ENCODE peak calls at places on chromosomes 1 and 21, in six cellular contexts. E, F, X, T, K and M are unnamed samples.

GRCh38 chr1:24987875-24988559 is 57.9 kb upstream of the RUNX3 start:
- DNase-seq in E (peak), F (no peak), X (no peak), T (no peak), K (no peak), M (no peak)

GRCh38 chr1:224169876-224170275 is 13.2 kb upstream of the DEGS1 start:
- DNase-seq in E (no peak), F (no peak), X (no peak), T (no peak), K (no peak), M (no peak)

GRCh38 chr1:207240325-207241095 is 81.0 kb upstream of the CD55 start:
- DNase-seq in E (no peak), F (peak), X (no peak), T (no peak), K (peak), M (no peak)

GRCh38 chr1:150127868-150128267 is 21.8 kb upstream of the PLEKHO1 start:
- DNase-seq in E (no peak), F (no peak), X (no peak), T (no peak), K (no peak), M (no peak)

GRCh38 chr1:98112631-98113030 is 191.8 kb upstream of the DPYD start:
- DNase-seq in E (no peak), F (no peak), X (no peak), T (no peak), K (no peak), M (no peak)

GRCh38 chr1:27122652-27123051 is 32.3 kb downstream of the SLC9A1 start:
- DNase-seq in E (no peak), F (peak), X (peak), T (peak), K (peak), M (peak)

GRCh38 chr1:31203215-31203614 is 36.5 kb downstream of the NKAIN1 start:
- DNase-seq in E (no peak), F (no peak), X (no peak), T (no peak), K (no peak), M (no peak)

GRCh38 chr1:9127395-9128160 is 1.3 kb downstream of the GPR157 start:
- DNase-seq in E (no peak), F (no peak), X (no peak), T (no peak), K (no peak), M (no peak)

GRCh38 chr1:27045973-27046558 is 33.4 kb upstream of the TENT5B start:
- DNase-seq in E (no peak), F (peak), X (peak), T (peak), K (peak), M (peak)

GRCh38 chr1:96598416-96599168 is 123.0 kb upstream of the PTBP2 start:
- DNase-seq in E (no peak), F (no peak), X (no peak), T (no peak), K (no peak), M (no peak)

GRCh38 chr1:226476657-226477319 is 68.9 kb upstream of the PARP1 start:
- DNase-seq in E (no peak), F (no peak), X (no peak), T (peak), K (no peak), M (no peak)
- TF ChIP-seq MYC in E (no peak), F (no peak), X (no peak), T (no peak), K (no peak), M (no peak)

GRCh38 chr1:15797614-15798390 is 9.6 kb downstream of the UQCRHL start:
- DNase-seq in E (no peak), F (peak), X (no peak), T (peak), K (no peak), M (peak)
- TF ChIP-seq MYC in E (no peak), F (no peak), X (no peak), T (no peak), K (no peak), M (no peak)

GRCh38 chr21:34335316-34335715 is 28.5 kb upstream of the KCNE2 start:
- DNase-seq in E (no peak), F (no peak), X (no peak), T (no peak), K (no peak), M (no peak)

GRCh38 chr21:34330055-34330454 is 33.8 kb upstream of the KCNE2 start:
- DNase-seq in E (no peak), F (no peak), X (peak), T (no peak), K (no peak), M (peak)

GRCh38 chr21:34336756-34337391 is 26.9 kb upstream of the KCNE2 start:
- DNase-seq in E (no peak), F (peak), X (no peak), T (no peak), K (no peak), M (no peak)

GRCh38 chr21:34336245-34336644 is 27.6 kb upstream of the KCNE2 start:
- DNase-seq in E (no peak), F (no peak), X (no peak), T (no peak), K (no peak), M (no peak)

DNA sequence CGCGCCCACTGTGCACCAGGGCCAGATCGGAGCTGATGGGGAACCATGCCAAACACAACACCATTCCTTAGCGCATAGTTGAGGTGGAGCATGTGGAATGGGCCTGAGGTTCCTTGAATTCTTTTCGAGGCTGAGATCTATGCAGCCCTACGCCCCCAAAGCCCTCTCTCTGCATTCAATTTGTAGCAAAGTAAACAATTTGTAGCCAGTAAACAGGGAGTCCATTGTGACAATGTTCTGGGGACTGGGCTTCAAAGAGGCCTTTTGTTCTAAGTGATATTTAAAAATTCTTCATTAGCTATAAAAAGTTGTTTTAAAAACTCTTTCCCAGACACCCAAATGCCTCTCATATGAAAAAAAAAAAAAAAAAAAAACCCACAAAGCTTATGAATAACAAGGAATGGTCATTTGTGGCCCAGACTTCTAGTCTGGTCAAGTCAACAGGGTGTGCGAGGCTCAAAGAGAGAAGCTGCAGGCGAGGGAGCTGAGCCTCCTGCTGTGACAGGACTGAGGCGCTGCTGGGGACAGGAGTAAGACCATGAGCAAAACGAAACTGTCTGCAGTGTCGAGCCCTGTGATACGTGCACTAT is 30.6 kb upstream of the KCNE2 start:
- DNase-seq in E (no peak), F (no peak), X (no peak), T (peak), K (no peak), M (no peak)
- TF ChIP-seq MYC in E (no peak), F (no peak), X (no peak), T (no peak), K (no peak), M (no peak)

DNA sequence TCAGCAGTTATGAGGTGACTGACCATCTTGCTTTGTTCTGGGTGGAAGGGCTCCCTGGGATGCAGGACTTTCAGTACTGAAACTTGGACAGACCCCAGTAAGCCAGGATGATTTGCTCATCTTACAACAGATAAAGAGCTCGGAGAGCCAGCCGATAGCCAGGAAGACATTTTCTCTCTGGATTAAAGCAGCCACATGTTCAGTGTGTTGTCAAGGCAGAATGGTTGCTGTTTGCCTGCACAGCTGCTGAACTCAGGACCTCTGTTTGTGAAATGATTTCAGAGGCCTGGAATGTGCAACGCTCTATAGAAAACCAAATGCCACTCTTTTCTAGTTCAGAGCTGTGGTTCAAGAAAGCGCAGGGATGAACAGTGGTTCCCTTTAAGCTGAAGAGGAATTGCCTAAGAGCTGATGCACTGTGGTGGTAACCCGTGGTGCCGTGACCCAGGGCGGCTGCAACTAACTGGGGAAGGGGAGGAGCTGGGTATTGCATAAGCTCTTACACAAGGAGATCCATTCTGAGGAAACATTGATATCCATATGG is 40.7 kb downstream of the CASQ2 start:
- DNase-seq in E (no peak), F (no peak), X (no peak), T (peak), K (peak), M (peak)
- TF ChIP-seq MYC in E (no peak), F (no peak), X (no peak), T (peak), K (peak), M (no peak)